ENCODE peak calls at places on chromosomes 6 and 20, in five cellular contexts. One of them, this sample, is unnamed.

GRCh38 chr20:25860531-25861150 is 164.0 kb upstream of the ZNF337 start:
- DNase-seq in aorta: no peak
- DNase-seq in SJSA1: no peak
- DNase-seq in thoracic aorta: no peak
- DNase-seq in sigmoid colon: no peak
- DNase-seq in this sample: no peak

GRCh38 chr6:87522686-87523085 is 49.9 kb downstream of the SLC35A1 start:
- DNase-seq in aorta: no peak
- DNase-seq in SJSA1: no peak
- DNase-seq in thoracic aorta: no peak
- DNase-seq in sigmoid colon: no peak
- DNase-seq in this sample: peak

GRCh38 chr20:17940447-17940971 is 28.1 kb downstream of the SNX5 start:
- DNase-seq in aorta: no peak
- DNase-seq in SJSA1: no peak
- DNase-seq in thoracic aorta: no peak
- DNase-seq in sigmoid colon: no peak
- DNase-seq in this sample: no peak

GRCh38 chr20:49983848-49984408 is 1.1 kb downstream of the SNAI1 start:
- DNase-seq in aorta: peak
- DNase-seq in SJSA1: peak
- DNase-seq in thoracic aorta: no peak
- DNase-seq in sigmoid colon: peak
- DNase-seq in this sample: peak

GRCh38 chr6:37819802-37820712 is 530 bp downstream of the ZFAND3 start:
- DNase-seq in aorta: peak
- DNase-seq in SJSA1: peak
- DNase-seq in thoracic aorta: peak
- DNase-seq in sigmoid colon: peak
- DNase-seq in this sample: peak

GRCh38 chr6:169942173-169942572 is 190.8 kb downstream of the ERMARD start:
- DNase-seq in aorta: no peak
- DNase-seq in SJSA1: no peak
- DNase-seq in thoracic aorta: no peak
- DNase-seq in sigmoid colon: no peak
- DNase-seq in this sample: no peak

GRCh38 chr6:82095091-82095490 is 152.5 kb downstream of the IBTK start:
- DNase-seq in aorta: no peak
- DNase-seq in SJSA1: no peak
- DNase-seq in thoracic aorta: no peak
- DNase-seq in sigmoid colon: no peak
- DNase-seq in this sample: no peak

GRCh38 chr6:52055451-52055850 is 32.0 kb downstream of the PKHD1 start:
- DNase-seq in aorta: no peak
- DNase-seq in SJSA1: no peak
- DNase-seq in thoracic aorta: no peak
- DNase-seq in sigmoid colon: no peak
- DNase-seq in this sample: no peak

GRCh38 chr6:125363360-125364121 is 61.8 kb upstream of the HDDC2 start:
- DNase-seq in aorta: peak
- DNase-seq in SJSA1: peak
- DNase-seq in thoracic aorta: no peak
- DNase-seq in sigmoid colon: peak
- DNase-seq in this sample: peak

GRCh38 chr20:3802524-3803239 is 6.6 kb downstream of the CDC25B start:
- DNase-seq in aorta: no peak
- DNase-seq in SJSA1: no peak
- DNase-seq in thoracic aorta: no peak
- DNase-seq in sigmoid colon: no peak
- DNase-seq in this sample: no peak

GRCh38 chr6:3457710-3458605 is 1.1 kb upstream of the SLC22A23 start:
- DNase-seq in aorta: no peak
- DNase-seq in SJSA1: no peak
- DNase-seq in thoracic aorta: no peak
- DNase-seq in sigmoid colon: peak
- DNase-seq in this sample: no peak

GRCh38 chr6:44247338-44248302 is 719 bp downstream of the HSP90AB1 start:
- DNase-seq in aorta: peak
- DNase-seq in SJSA1: peak
- DNase-seq in thoracic aorta: no peak
- DNase-seq in sigmoid colon: peak
- DNase-seq in this sample: peak

GRCh38 chr20:40323411-40323810 is 365.6 kb downstream of the MAFB start:
- DNase-seq in aorta: no peak
- DNase-seq in SJSA1: no peak
- DNase-seq in thoracic aorta: no peak
- DNase-seq in sigmoid colon: no peak
- DNase-seq in this sample: no peak

GRCh38 chr6:42502127-42502526 is 50.4 kb upstream of the TRERF1 start:
- DNase-seq in aorta: no peak
- DNase-seq in SJSA1: no peak
- DNase-seq in thoracic aorta: no peak
- DNase-seq in sigmoid colon: no peak
- DNase-seq in this sample: no peak

GRCh38 chr6:134111062-134111677 is 58.7 kb upstream of the SLC2A12 start:
- DNase-seq in aorta: no peak
- DNase-seq in SJSA1: peak
- DNase-seq in thoracic aorta: no peak
- DNase-seq in sigmoid colon: no peak
- DNase-seq in this sample: peak

GRCh38 chr20:59835448-59836395 is 97.7 kb downstream of the SYCP2 start:
- DNase-seq in aorta: no peak
- DNase-seq in SJSA1: peak
- DNase-seq in thoracic aorta: no peak
- DNase-seq in sigmoid colon: peak
- DNase-seq in this sample: peak

GRCh38 chr6:8229913-8230312 is 127.6 kb upstream of the EEF1E1 start:
- DNase-seq in aorta: no peak
- DNase-seq in SJSA1: no peak
- DNase-seq in thoracic aorta: no peak
- DNase-seq in sigmoid colon: no peak
- DNase-seq in this sample: no peak

GRCh38 chr6:127343753-127344659 is 597 bp upstream of the ECHDC1 start:
- DNase-seq in aorta: no peak
- DNase-seq in SJSA1: peak
- DNase-seq in thoracic aorta: no peak
- DNase-seq in sigmoid colon: no peak
- DNase-seq in this sample: peak

GRCh38 chr20:57968111-57968510 is 258.3 kb upstream of the PMEPA1 start:
- DNase-seq in aorta: no peak
- DNase-seq in SJSA1: no peak
- DNase-seq in thoracic aorta: no peak
- DNase-seq in sigmoid colon: no peak
- DNase-seq in this sample: no peak

GRCh38 chr6:45921703-45922270 is 93.9 kb downstream of the CLIC5 start:
- DNase-seq in aorta: no peak
- DNase-seq in SJSA1: no peak
- DNase-seq in thoracic aorta: no peak
- DNase-seq in sigmoid colon: peak
- DNase-seq in this sample: no peak

GRCh38 chr6:125124250-125124777 is 29.3 kb upstream of the TPD52L1 start:
- DNase-seq in aorta: no peak
- DNase-seq in SJSA1: no peak
- DNase-seq in thoracic aorta: no peak
- DNase-seq in sigmoid colon: no peak
- DNase-seq in this sample: no peak

GRCh38 chr6:123965894-123966293 is 162.2 kb downstream of the NKAIN2 start:
- DNase-seq in aorta: no peak
- DNase-seq in SJSA1: no peak
- DNase-seq in thoracic aorta: no peak
- DNase-seq in sigmoid colon: no peak
- DNase-seq in this sample: no peak

GRCh38 chr20:20743511-20744169 is 31.2 kb upstream of the RALGAPA2 start:
- DNase-seq in aorta: peak
- DNase-seq in SJSA1: no peak
- DNase-seq in thoracic aorta: peak
- DNase-seq in sigmoid colon: peak
- DNase-seq in this sample: peak

GRCh38 chr6:160030103-160030502 is 61.2 kb downstream of the IGF2R start:
- DNase-seq in aorta: peak
- DNase-seq in SJSA1: peak
- DNase-seq in thoracic aorta: peak
- DNase-seq in sigmoid colon: peak
- DNase-seq in this sample: peak

GRCh38 chr6:125528614-125529013 is 220.8 kb upstream of the HEY2 start:
- DNase-seq in aorta: no peak
- DNase-seq in SJSA1: no peak
- DNase-seq in thoracic aorta: no peak
- DNase-seq in sigmoid colon: no peak
- DNase-seq in this sample: peak

GRCh38 chr6:11710221-11710836 is 68.3 kb downstream of the ADTRP start:
- DNase-seq in aorta: no peak
- DNase-seq in SJSA1: no peak
- DNase-seq in thoracic aorta: no peak
- DNase-seq in sigmoid colon: no peak
- DNase-seq in this sample: no peak

GRCh38 chr6:116087437-116088027 is 13.1 kb upstream of the NT5DC1 start:
- DNase-seq in aorta: no peak
- DNase-seq in SJSA1: peak
- DNase-seq in thoracic aorta: no peak
- DNase-seq in sigmoid colon: no peak
- DNase-seq in this sample: no peak

GRCh38 chr6:129893513-129894098 is 32.5 kb upstream of the TMEM244 start:
- DNase-seq in aorta: no peak
- DNase-seq in SJSA1: peak
- DNase-seq in thoracic aorta: no peak
- DNase-seq in sigmoid colon: no peak
- DNase-seq in this sample: no peak

GRCh38 chr6:117932676-117933075 is 25.6 kb downstream of the SLC35F1 start:
- DNase-seq in aorta: no peak
- DNase-seq in SJSA1: no peak
- DNase-seq in thoracic aorta: no peak
- DNase-seq in sigmoid colon: no peak
- DNase-seq in this sample: no peak

GRCh38 chr20:37408202-37408929 is 62.4 kb downstream of the SRC start:
- DNase-seq in aorta: no peak
- DNase-seq in SJSA1: no peak
- DNase-seq in thoracic aorta: no peak
- DNase-seq in sigmoid colon: no peak
- DNase-seq in this sample: peak

GRCh38 chr6:53795254-53795701 is 473 bp downstream of the LRRC1 start:
- DNase-seq in aorta: no peak
- DNase-seq in SJSA1: no peak
- DNase-seq in thoracic aorta: no peak
- DNase-seq in sigmoid colon: no peak
- DNase-seq in this sample: no peak

GRCh38 chr6:110543106-110543505 is 66.7 kb upstream of the SLC22A16 start:
- DNase-seq in aorta: no peak
- DNase-seq in SJSA1: no peak
- DNase-seq in thoracic aorta: no peak
- DNase-seq in sigmoid colon: no peak
- DNase-seq in this sample: peak
- H3K27ac ChIP-seq in aorta: no peak
- H3K27ac ChIP-seq in SJSA1: no peak
- H3K27ac ChIP-seq in thoracic aorta: no peak
- H3K27ac ChIP-seq in sigmoid colon: no peak
- H3K27ac ChIP-seq in this sample: peak

GRCh38 chr6:163087981-163088380 is 326.5 kb upstream of the QKI start:
- DNase-seq in aorta: no peak
- DNase-seq in SJSA1: no peak
- DNase-seq in thoracic aorta: no peak
- DNase-seq in sigmoid colon: no peak
- DNase-seq in this sample: no peak
- H3K4me3 ChIP-seq in aorta: no peak
- H3K4me3 ChIP-seq in SJSA1: no peak
- H3K4me3 ChIP-seq in thoracic aorta: no peak
- H3K4me3 ChIP-seq in sigmoid colon: no peak
- H3K4me3 ChIP-seq in this sample: no peak

DNA sequence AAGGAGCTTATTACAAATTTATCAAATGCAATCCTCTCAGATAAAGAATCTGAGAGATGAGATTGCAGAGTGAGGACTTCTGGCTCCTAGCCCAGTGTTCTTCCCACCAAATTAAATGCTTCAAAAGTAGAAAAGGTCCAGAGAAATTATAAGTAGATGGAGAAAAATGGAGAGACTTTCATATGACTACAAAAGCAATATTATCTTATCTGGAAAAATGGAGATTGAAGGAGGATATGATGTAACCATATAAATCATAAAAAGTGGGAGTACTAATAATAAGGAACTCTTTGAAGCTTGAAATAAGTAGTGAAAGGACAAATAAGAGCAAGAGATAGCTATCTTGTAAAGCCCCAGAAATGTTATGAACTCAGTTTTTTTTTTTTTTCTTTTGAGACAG is 2.9 kb downstream of the KCTD20 start:
- DNase-seq in aorta: no peak
- DNase-seq in SJSA1: no peak
- DNase-seq in thoracic aorta: no peak
- DNase-seq in sigmoid colon: no peak
- DNase-seq in this sample: no peak
- H3K27ac ChIP-seq in aorta: no peak
- H3K27ac ChIP-seq in SJSA1: no peak
- H3K27ac ChIP-seq in thoracic aorta: peak
- H3K27ac ChIP-seq in sigmoid colon: no peak
- H3K27ac ChIP-seq in this sample: no peak

GRCh38 chr6:73703514-73703913 is 7.5 kb downstream of the CD109 start:
- DNase-seq in aorta: no peak
- DNase-seq in SJSA1: no peak
- DNase-seq in thoracic aorta: no peak
- DNase-seq in sigmoid colon: no peak
- DNase-seq in this sample: no peak

GRCh38 chr6:73706971-73707370 is 11.0 kb downstream of the CD109 start:
- DNase-seq in aorta: no peak
- DNase-seq in SJSA1: no peak
- DNase-seq in thoracic aorta: no peak
- DNase-seq in sigmoid colon: no peak
- DNase-seq in this sample: no peak

GRCh38 chr6:73704798-73705197 is 8.8 kb downstream of the CD109 start:
- DNase-seq in aorta: no peak
- DNase-seq in SJSA1: no peak
- DNase-seq in thoracic aorta: no peak
- DNase-seq in sigmoid colon: no peak
- DNase-seq in this sample: no peak

GRCh38 chr6:73702444-73702843 is 6.4 kb downstream of the CD109 start:
- DNase-seq in aorta: no peak
- DNase-seq in SJSA1: no peak
- DNase-seq in thoracic aorta: no peak
- DNase-seq in sigmoid colon: no peak
- DNase-seq in this sample: no peak

GRCh38 chr6:73704260-73704659 is 8.3 kb downstream of the CD109 start:
- DNase-seq in aorta: no peak
- DNase-seq in SJSA1: peak
- DNase-seq in thoracic aorta: no peak
- DNase-seq in sigmoid colon: no peak
- DNase-seq in this sample: peak
- H3K4me3 ChIP-seq in aorta: no peak
- H3K4me3 ChIP-seq in SJSA1: no peak
- H3K4me3 ChIP-seq in thoracic aorta: no peak
- H3K4me3 ChIP-seq in sigmoid colon: peak
- H3K4me3 ChIP-seq in this sample: no peak